ENCODE peak calls at places on chromosomes 4 and X, in seven cellular contexts. B is fibroblast of mammary gland, R is astrocyte of the hippocampus, L is fibroblast of lung, V is A172, W is HCT116, Y is NCI-H2029 treated with DMSO at 0.1 percent for 48 hours. N is an unnamed sample.

GRCh38 chrX:42976729-42977366 is 198.9 kb upstream of the PPP1R2C start:
- DNase-seq in B (no peak), R (no peak), L (no peak), V (no peak), W (no peak), Y (no peak), N (no peak)

GRCh38 chr4:176242764-176243347 is 26.2 kb downstream of the ASB5 start:
- DNase-seq in B (no peak), R (no peak), L (no peak), V (no peak), W (no peak), Y (no peak), N (no peak)

GRCh38 chr4:1009647-1010521 is 1.5 kb upstream of the FGFRL1 start:
- DNase-seq in B (peak), R (peak), L (peak), V (no peak), W (no peak), Y (no peak), N (peak)

GRCh38 chr4:683982-684571 is 4.9 kb downstream of the SLC49A3 start:
- DNase-seq in B (peak), R (peak), L (peak), V (peak), W (peak), Y (peak), N (peak)

GRCh38 chr4:56370377-56370776 is 16.9 kb downstream of the AASDH start:
- DNase-seq in B (no peak), R (no peak), L (no peak), V (no peak), W (no peak), Y (no peak), N (no peak)

GRCh38 chr4:689498-690122 is 659 bp upstream of the SLC49A3 start:
- DNase-seq in B (no peak), R (no peak), L (no peak), V (no peak), W (no peak), Y (no peak), N (no peak)

GRCh38 chr4:140609548-140610425 is 41.0 kb upstream of the UCP1 start:
- DNase-seq in B (peak), R (peak), L (peak), V (peak), W (peak), Y (peak), N (peak)

GRCh38 chr4:160848901-160849735 is 1314.7 kb downstream of the FSTL5 start:
- DNase-seq in B (no peak), R (peak), L (peak), V (peak), W (no peak), Y (no peak), N (peak)

GRCh38 chr4:19739101-19739651 is 512.5 kb upstream of the SLIT2 start:
- DNase-seq in B (peak), R (peak), L (peak), V (peak), W (peak), Y (peak), N (peak)

GRCh38 chrX:39975094-39975865 is 122.5 kb downstream of the BCOR start:
- DNase-seq in B (no peak), R (no peak), L (no peak), V (peak), W (peak), Y (no peak), N (no peak)

GRCh38 chr4:130542953-130543352 is 1447.0 kb downstream of the C4orf33 start:
- DNase-seq in B (no peak), R (no peak), L (no peak), V (peak), W (no peak), Y (no peak), N (no peak)

GRCh38 chrX:155056877-155057792 is 13.8 kb downstream of the CMC4 start:
- DNase-seq in B (peak), R (peak), L (peak), V (peak), W (peak), Y (no peak), N (peak)

GRCh38 chrX:24468245-24468644 is 3.2 kb downstream of the PDK3 start:
- DNase-seq in B (no peak), R (peak), L (no peak), V (no peak), W (no peak), Y (no peak), N (no peak)

GRCh38 chr4:184104419-184105101 is 113.1 kb downstream of the ENPP6 start:
- DNase-seq in B (no peak), R (peak), L (no peak), V (no peak), W (no peak), Y (no peak), N (no peak)

GRCh38 chrX:41913476-41913875 is 9.9 kb downstream of the CASK start:
- DNase-seq in B (no peak), R (no peak), L (peak), V (no peak), W (no peak), Y (no peak), N (no peak)

GRCh38 chr4:187602339-187603092 is 393.1 kb upstream of the ZFP42 start:
- DNase-seq in B (peak), R (peak), L (peak), V (peak), W (no peak), Y (no peak), N (no peak)

GRCh38 chr4:184453402-184454160 is 20.8 kb downstream of the IRF2 start:
- DNase-seq in B (peak), R (peak), L (peak), V (peak), W (no peak), Y (no peak), N (peak)

GRCh38 chr4:41622816-41623215 is 84.9 kb downstream of the LIMCH1 start:
- DNase-seq in B (no peak), R (peak), L (no peak), V (no peak), W (no peak), Y (no peak), N (no peak)

GRCh38 chr4:74426101-74426500 is 18.8 kb upstream of the AREG start:
- DNase-seq in B (peak), R (no peak), L (peak), V (no peak), W (no peak), Y (no peak), N (no peak)

GRCh38 chr4:110900206-110900769 is 277.4 kb upstream of the PITX2 start:
- DNase-seq in B (no peak), R (peak), L (no peak), V (no peak), W (no peak), Y (no peak), N (no peak)

GRCh38 chr4:138242830-138243149 is 641 bp upstream of the SLC7A11 start:
- DNase-seq in B (peak), R (no peak), L (no peak), V (no peak), W (no peak), Y (no peak), N (no peak)

GRCh38 chr4:74671074-74671698 is 123.1 kb downstream of the BTC start:
- DNase-seq in B (peak), R (peak), L (peak), V (peak), W (peak), Y (peak), N (peak)

GRCh38 chr4:90958256-90958895 is 831.2 kb downstream of the CCSER1 start:
- DNase-seq in B (peak), R (peak), L (peak), V (peak), W (peak), Y (peak), N (peak)